ENCODE peak calls at places on chromosomes 16 and 17, in nine cellular contexts. One of them, this sample, is unnamed.

GRCh38 chr17:80891096-80892018 is 100.3 kb upstream of the CHMP6 start:
- DNase-seq in tibial nerve: no peak
- DNase-seq in RWPE1: peak; percentile 73
- DNase-seq in H9: no peak
- DNase-seq in thoracic aorta: peak; percentile 43
- DNase-seq in kidney: peak; percentile 63
- DNase-seq in GM12865: peak; percentile 88
- DNase-seq in GM20000: peak; percentile 79
- DNase-seq in AG10803: peak; percentile 82
- DNase-seq in this sample: peak; percentile 92

GRCh38 chr16:27245276-27246231 is 23.0 kb downstream of the NSMCE1 start:
- DNase-seq in GM20000: no peak
- DNase-seq in kidney: peak; percentile 86
- DNase-seq in RWPE1: peak; percentile 73
- DNase-seq in thoracic aorta: no peak
- DNase-seq in GM12865: no peak
- DNase-seq in H9: peak; percentile 9
- DNase-seq in AG10803: peak; percentile 97
- DNase-seq in tibial nerve: no peak
- DNase-seq in this sample: peak; percentile 74

GRCh38 chr17:81026266-81027036 is 8.5 kb upstream of the BAIAP2 start:
- DNase-seq in kidney: peak; percentile 72
- DNase-seq in thoracic aorta: no peak
- DNase-seq in GM20000: no peak
- DNase-seq in RWPE1: no peak
- DNase-seq in H9: no peak
- DNase-seq in GM12865: no peak
- DNase-seq in AG10803: no peak
- DNase-seq in tibial nerve: no peak
- DNase-seq in this sample: no peak

GRCh38 chr17:63405741-63406261 is 40.3 kb downstream of the CYB561 start:
- DNase-seq in GM20000: peak; percentile 38
- DNase-seq in tibial nerve: peak; percentile 42
- DNase-seq in thoracic aorta: no peak
- DNase-seq in kidney: no peak
- DNase-seq in GM12865: peak; percentile 71
- DNase-seq in AG10803: peak; percentile 85
- DNase-seq in H9: no peak
- DNase-seq in RWPE1: peak; percentile 53
- DNase-seq in this sample: no peak

GRCh38 chr17:36945959-36946725 is 2.6 kb upstream of the AATF start:
- DNase-seq in thoracic aorta: no peak
- DNase-seq in kidney: no peak
- DNase-seq in RWPE1: no peak
- DNase-seq in GM12865: no peak
- DNase-seq in tibial nerve: no peak
- DNase-seq in AG10803: no peak
- DNase-seq in H9: peak; percentile 65
- DNase-seq in GM20000: peak; percentile 9
- DNase-seq in this sample: peak; percentile 6

GRCh38 chr16:22614271-22614947 is 103.7 kb downstream of the NPIPB5 start:
- DNase-seq in GM12865: no peak
- DNase-seq in H9: no peak
- DNase-seq in tibial nerve: no peak
- DNase-seq in RWPE1: peak; percentile 61
- DNase-seq in thoracic aorta: no peak
- DNase-seq in kidney: no peak
- DNase-seq in GM20000: no peak
- DNase-seq in AG10803: peak; percentile 8
- DNase-seq in this sample: no peak

GRCh38 chr17:28796062-28796461 is 46.5 kb downstream of the FAM222B start:
- DNase-seq in GM20000: no peak
- DNase-seq in H9: no peak
- DNase-seq in AG10803: no peak
- DNase-seq in thoracic aorta: no peak
- DNase-seq in tibial nerve: no peak
- DNase-seq in kidney: no peak
- DNase-seq in GM12865: no peak
- DNase-seq in RWPE1: no peak
- DNase-seq in this sample: no peak

GRCh38 chr16:6646891-6647290 is 685.8 kb upstream of the RBFOX1 start:
- DNase-seq in GM20000: no peak
- DNase-seq in GM12865: no peak
- DNase-seq in kidney: no peak
- DNase-seq in AG10803: no peak
- DNase-seq in tibial nerve: no peak
- DNase-seq in RWPE1: no peak
- DNase-seq in H9: no peak
- DNase-seq in thoracic aorta: no peak
- DNase-seq in this sample: no peak

GRCh38 chr16:5526826-5527225 is 429.2 kb upstream of the EEF2KMT start:
- DNase-seq in kidney: no peak
- DNase-seq in tibial nerve: no peak
- DNase-seq in GM20000: no peak
- DNase-seq in GM12865: no peak
- DNase-seq in H9: no peak
- DNase-seq in AG10803: no peak
- DNase-seq in thoracic aorta: no peak
- DNase-seq in RWPE1: no peak
- DNase-seq in this sample: no peak

GRCh38 chr17:55284001-55284884 is 19.5 kb downstream of the HLF start:
- DNase-seq in GM20000: no peak
- DNase-seq in thoracic aorta: no peak
- DNase-seq in AG10803: no peak
- DNase-seq in kidney: no peak
- DNase-seq in GM12865: no peak
- DNase-seq in RWPE1: no peak
- DNase-seq in tibial nerve: no peak
- DNase-seq in H9: no peak
- DNase-seq in this sample: no peak

GRCh38 chr17:6558932-6559752 is 2.8 kb upstream of the PITPNM3 start:
- DNase-seq in H9: no peak
- DNase-seq in GM12865: no peak
- DNase-seq in thoracic aorta: no peak
- DNase-seq in RWPE1: no peak
- DNase-seq in tibial nerve: no peak
- DNase-seq in GM20000: no peak
- DNase-seq in AG10803: no peak
- DNase-seq in kidney: no peak
- DNase-seq in this sample: no peak

GRCh38 chr17:37051839-37052238 is 103.1 kb downstream of the AATF start:
- DNase-seq in H9: no peak
- DNase-seq in GM20000: no peak
- DNase-seq in GM12865: no peak
- DNase-seq in thoracic aorta: no peak
- DNase-seq in kidney: no peak
- DNase-seq in AG10803: no peak
- DNase-seq in tibial nerve: no peak
- DNase-seq in RWPE1: no peak
- DNase-seq in this sample: no peak

GRCh38 chr17:58318627-58319180 is 9.9 kb downstream of the TSPOAP1 start:
- DNase-seq in kidney: no peak
- DNase-seq in GM12865: no peak
- DNase-seq in thoracic aorta: no peak
- DNase-seq in RWPE1: no peak
- DNase-seq in tibial nerve: no peak
- DNase-seq in AG10803: no peak
- DNase-seq in H9: no peak
- DNase-seq in GM20000: no peak
- DNase-seq in this sample: no peak

GRCh38 chr17:75268931-75269330 is 2.1 kb downstream of the MIF4GD start:
- DNase-seq in tibial nerve: no peak
- DNase-seq in RWPE1: no peak
- DNase-seq in H9: no peak
- DNase-seq in GM12865: no peak
- DNase-seq in kidney: no peak
- DNase-seq in GM20000: no peak
- DNase-seq in AG10803: no peak
- DNase-seq in thoracic aorta: no peak
- DNase-seq in this sample: no peak

GRCh38 chr17:75266315-75267145 is 4.5 kb downstream of the MIF4GD start:
- DNase-seq in kidney: no peak
- DNase-seq in tibial nerve: no peak
- DNase-seq in GM20000: no peak
- DNase-seq in GM12865: no peak
- DNase-seq in thoracic aorta: no peak
- DNase-seq in RWPE1: no peak
- DNase-seq in AG10803: no peak
- DNase-seq in H9: no peak
- DNase-seq in this sample: no peak

GRCh38 chr17:75265614-75266314 is 4.1 kb downstream of the MRPS7 start:
- DNase-seq in GM12865: no peak
- DNase-seq in kidney: no peak
- DNase-seq in AG10803: no peak
- DNase-seq in tibial nerve: no peak
- DNase-seq in H9: no peak
- DNase-seq in thoracic aorta: no peak
- DNase-seq in GM20000: no peak
- DNase-seq in RWPE1: no peak
- DNase-seq in this sample: no peak

GRCh38 chr17:75267146-75267402 is 4.0 kb downstream of the MIF4GD start:
- DNase-seq in thoracic aorta: no peak
- DNase-seq in RWPE1: no peak
- DNase-seq in tibial nerve: no peak
- DNase-seq in kidney: no peak
- DNase-seq in AG10803: no peak
- DNase-seq in GM12865: no peak
- DNase-seq in GM20000: no peak
- DNase-seq in H9: no peak
- DNase-seq in this sample: no peak

GRCh38 chr17:75267403-75268232 is 3.4 kb downstream of the MIF4GD start:
- DNase-seq in GM12865: peak; percentile 49
- DNase-seq in RWPE1: no peak
- DNase-seq in kidney: no peak
- DNase-seq in thoracic aorta: no peak
- DNase-seq in tibial nerve: no peak
- DNase-seq in H9: peak; percentile 93
- DNase-seq in AG10803: no peak
- DNase-seq in GM20000: no peak
- DNase-seq in this sample: no peak
- TF ChIP-seq CTCF in GM12865: peak; percentile 23
- TF ChIP-seq CTCF in RWPE1: no peak
- TF ChIP-seq CTCF in kidney: no peak
- TF ChIP-seq CTCF in thoracic aorta: no peak
- TF ChIP-seq CTCF in tibial nerve: no peak
- TF ChIP-seq CTCF in H9: peak; percentile 64
- TF ChIP-seq CTCF in AG10803: no peak
- TF ChIP-seq CTCF in GM20000: no peak
- TF ChIP-seq CTCF in this sample: no peak

DNA sequence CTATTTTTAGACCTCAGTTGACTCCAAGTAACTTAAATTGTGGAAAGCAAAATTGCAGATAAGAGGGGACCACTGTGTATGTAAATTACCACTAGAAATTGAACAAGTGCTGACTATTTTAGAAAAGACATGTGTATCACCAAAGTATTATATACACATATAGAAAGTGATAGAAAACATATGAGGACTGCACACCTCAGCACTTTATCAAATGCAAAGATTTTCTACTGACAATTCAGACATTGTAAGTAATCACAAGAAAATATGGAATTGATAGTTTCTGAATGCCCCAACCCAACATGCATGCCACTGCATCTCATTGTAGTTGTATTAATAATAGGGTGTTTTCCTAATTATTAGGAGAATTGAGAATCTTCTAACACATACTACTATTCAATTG is 536.5 kb downstream of the CDH11 start:
- DNase-seq in H9: no peak
- DNase-seq in RWPE1: no peak
- DNase-seq in kidney: no peak
- DNase-seq in AG10803: no peak
- DNase-seq in tibial nerve: no peak
- DNase-seq in thoracic aorta: no peak
- DNase-seq in GM20000: no peak
- DNase-seq in GM12865: no peak
- DNase-seq in this sample: no peak
- TF ChIP-seq CTCF in H9: no peak
- TF ChIP-seq CTCF in RWPE1: no peak
- TF ChIP-seq CTCF in kidney: no peak
- TF ChIP-seq CTCF in AG10803: no peak
- TF ChIP-seq CTCF in tibial nerve: no peak
- TF ChIP-seq CTCF in thoracic aorta: no peak
- TF ChIP-seq CTCF in GM20000: no peak
- TF ChIP-seq CTCF in GM12865: no peak
- TF ChIP-seq CTCF in this sample: no peak

GRCh38 chr16:69338557-69339288 is 641 bp downstream of the COG8 start:
- DNase-seq in AG10803: no peak
- DNase-seq in RWPE1: no peak
- DNase-seq in GM20000: no peak
- DNase-seq in tibial nerve: no peak
- DNase-seq in thoracic aorta: no peak
- DNase-seq in GM12865: no peak
- DNase-seq in kidney: peak; percentile 18
- DNase-seq in H9: no peak
- DNase-seq in this sample: no peak
- TF ChIP-seq CTCF in AG10803: no peak
- TF ChIP-seq CTCF in RWPE1: no peak
- TF ChIP-seq CTCF in GM20000: no peak
- TF ChIP-seq CTCF in tibial nerve: no peak
- TF ChIP-seq CTCF in thoracic aorta: no peak
- TF ChIP-seq CTCF in GM12865: no peak
- TF ChIP-seq CTCF in kidney: no peak
- TF ChIP-seq CTCF in H9: no peak
- TF ChIP-seq CTCF in this sample: no peak

GRCh38 chr17:30906101-30906911 is at the start of gene TEFM:
- DNase-seq in thoracic aorta: peak; percentile 51
- DNase-seq in RWPE1: peak; percentile 86
- DNase-seq in GM20000: peak; percentile 88
- DNase-seq in AG10803: peak; percentile 90
- DNase-seq in GM12865: peak; percentile 95
- DNase-seq in H9: peak; percentile 96
- DNase-seq in tibial nerve: peak; percentile 82
- DNase-seq in kidney: peak; percentile 95
- DNase-seq in this sample: peak; percentile 91
- TF ChIP-seq CTCF in thoracic aorta: no peak
- TF ChIP-seq CTCF in RWPE1: no peak
- TF ChIP-seq CTCF in GM20000: no peak
- TF ChIP-seq CTCF in AG10803: no peak
- TF ChIP-seq CTCF in GM12865: no peak
- TF ChIP-seq CTCF in H9: no peak
- TF ChIP-seq CTCF in tibial nerve: no peak
- TF ChIP-seq CTCF in kidney: no peak
- TF ChIP-seq CTCF in this sample: no peak

DNA sequence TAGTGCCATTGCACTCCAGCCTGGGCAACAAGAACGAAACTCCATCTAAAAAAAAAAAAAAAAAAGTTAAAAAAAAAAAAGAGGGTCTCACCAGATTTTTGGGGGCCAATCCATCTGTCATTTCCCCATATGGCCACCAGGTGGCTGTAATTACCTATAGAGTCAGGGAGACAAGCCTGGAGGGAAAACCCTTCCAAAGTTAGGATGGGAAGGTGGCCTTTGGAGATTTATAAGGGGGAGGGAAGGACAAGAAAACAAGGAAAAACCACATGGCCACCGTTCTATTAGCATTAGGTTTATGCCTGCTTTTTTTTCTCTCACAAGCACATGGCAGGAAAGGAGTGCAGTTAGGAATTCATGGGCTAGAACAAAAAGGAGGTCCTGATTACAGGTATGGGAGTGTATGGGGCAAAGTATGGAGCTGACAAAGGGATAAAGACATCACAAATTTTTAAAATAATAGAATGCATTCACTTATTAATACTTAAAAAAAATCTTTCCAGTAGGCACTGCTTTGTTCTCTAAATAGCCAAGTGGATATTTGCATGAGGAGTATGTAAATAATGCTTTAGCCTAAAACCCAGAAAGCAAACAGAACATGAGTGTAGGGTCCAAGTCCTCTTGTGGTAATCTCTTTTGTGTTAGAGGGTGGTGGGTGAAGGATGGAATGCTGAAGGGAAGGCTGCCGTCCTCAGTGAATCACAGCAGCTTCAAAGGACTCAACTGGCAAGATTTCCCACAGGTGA is 5.1 kb downstream of the CYB5D1 start:
- DNase-seq in AG10803: peak; percentile 48
- DNase-seq in tibial nerve: peak; percentile 71
- DNase-seq in kidney: no peak
- DNase-seq in thoracic aorta: no peak
- DNase-seq in H9: peak; percentile 72
- DNase-seq in RWPE1: no peak
- DNase-seq in GM12865: no peak
- DNase-seq in GM20000: no peak
- DNase-seq in this sample: peak; percentile 70
- TF ChIP-seq CTCF in AG10803: peak; percentile 75
- TF ChIP-seq CTCF in tibial nerve: peak; percentile 53
- TF ChIP-seq CTCF in kidney: peak; percentile 81
- TF ChIP-seq CTCF in thoracic aorta: peak; percentile 79
- TF ChIP-seq CTCF in H9: peak; percentile 80
- TF ChIP-seq CTCF in RWPE1: peak; percentile 82
- TF ChIP-seq CTCF in GM12865: peak; percentile 64
- TF ChIP-seq CTCF in GM20000: peak; percentile 68
- TF ChIP-seq CTCF in this sample: peak; percentile 96